ENCODE peak calls at places on chromosomes 13 and 19, in ten cellular contexts. One of them, this sample, is unnamed.
A peak's percentile ranks its signal among the peaks of the same experiment; 100 is the strongest.

GRCh38 chr13:92547256-92547655 is 679.4 kb upstream of the GPC6 start:
- DNase-seq in CD8-positive, alpha-beta memory T cell: no peak
- DNase-seq in K562: no peak
- DNase-seq in CD8-positive, alpha-beta T cell: no peak
- DNase-seq in body of pancreas: no peak
- DNase-seq in fibroblast of lung: peak; percentile 52
- DNase-seq in hepatocyte: no peak
- DNase-seq in mammary epithelial cell: peak; percentile 17
- DNase-seq in A549: no peak
- DNase-seq in colonic mucosa: no peak
- DNase-seq in this sample: peak; percentile 74

GRCh38 chr19:48400018-48400742 is 6.7 kb downstream of the GRIN2D start:
- DNase-seq in CD8-positive, alpha-beta memory T cell: peak; percentile 42
- DNase-seq in K562: peak; percentile 76
- DNase-seq in CD8-positive, alpha-beta T cell: no peak
- DNase-seq in body of pancreas: no peak
- DNase-seq in fibroblast of lung: peak; percentile 57
- DNase-seq in hepatocyte: peak; percentile 70
- DNase-seq in mammary epithelial cell: peak; percentile 51
- DNase-seq in A549: peak; percentile 80
- DNase-seq in colonic mucosa: peak; percentile 67
- DNase-seq in this sample: no peak

GRCh38 chr13:102033316-102033715 is 368.5 kb downstream of the FGF14 start:
- DNase-seq in CD8-positive, alpha-beta memory T cell: no peak
- DNase-seq in K562: no peak
- DNase-seq in CD8-positive, alpha-beta T cell: no peak
- DNase-seq in body of pancreas: no peak
- DNase-seq in fibroblast of lung: no peak
- DNase-seq in hepatocyte: no peak
- DNase-seq in mammary epithelial cell: no peak
- DNase-seq in A549: no peak
- DNase-seq in colonic mucosa: no peak
- DNase-seq in this sample: no peak

GRCh38 chr13:50594276-50594970 is 249.1 kb downstream of the DLEU7 start:
- DNase-seq in CD8-positive, alpha-beta memory T cell: no peak
- DNase-seq in K562: peak; percentile 5
- DNase-seq in CD8-positive, alpha-beta T cell: no peak
- DNase-seq in body of pancreas: no peak
- DNase-seq in fibroblast of lung: no peak
- DNase-seq in hepatocyte: no peak
- DNase-seq in mammary epithelial cell: no peak
- DNase-seq in A549: no peak
- DNase-seq in colonic mucosa: no peak
- DNase-seq in this sample: no peak

GRCh38 chr13:19984430-19985218 is 26.1 kb downstream of the ZMYM2 start:
- DNase-seq in CD8-positive, alpha-beta memory T cell: no peak
- DNase-seq in K562: peak; percentile 12
- DNase-seq in CD8-positive, alpha-beta T cell: no peak
- DNase-seq in body of pancreas: no peak
- DNase-seq in fibroblast of lung: peak; percentile 74
- DNase-seq in hepatocyte: peak; percentile 41
- DNase-seq in mammary epithelial cell: peak; percentile 7
- DNase-seq in A549: peak; percentile 18
- DNase-seq in colonic mucosa: no peak
- DNase-seq in this sample: no peak

GRCh38 chr19:14494910-14495677 is 833 bp downstream of the GIPC1 start:
- DNase-seq in CD8-positive, alpha-beta memory T cell: no peak
- DNase-seq in K562: peak; percentile 43
- DNase-seq in CD8-positive, alpha-beta T cell: no peak
- DNase-seq in body of pancreas: no peak
- DNase-seq in fibroblast of lung: no peak
- DNase-seq in hepatocyte: no peak
- DNase-seq in mammary epithelial cell: peak; percentile 62
- DNase-seq in A549: no peak
- DNase-seq in colonic mucosa: peak; percentile 70
- DNase-seq in this sample: no peak

GRCh38 chr19:6087074-6087506 is 23.2 kb downstream of the RFX2 start:
- DNase-seq in CD8-positive, alpha-beta memory T cell: no peak
- DNase-seq in K562: peak; percentile 41
- DNase-seq in CD8-positive, alpha-beta T cell: peak; percentile 72
- DNase-seq in body of pancreas: no peak
- DNase-seq in fibroblast of lung: no peak
- DNase-seq in hepatocyte: peak; percentile 61
- DNase-seq in mammary epithelial cell: no peak
- DNase-seq in A549: no peak
- DNase-seq in colonic mucosa: peak; percentile 49
- DNase-seq in this sample: no peak

GRCh38 chr13:79503473-79504017 is 22.6 kb downstream of the NDFIP2 start:
- DNase-seq in CD8-positive, alpha-beta memory T cell: no peak
- DNase-seq in K562: no peak
- DNase-seq in CD8-positive, alpha-beta T cell: no peak
- DNase-seq in body of pancreas: no peak
- DNase-seq in fibroblast of lung: no peak
- DNase-seq in hepatocyte: no peak
- DNase-seq in mammary epithelial cell: no peak
- DNase-seq in A549: no peak
- DNase-seq in colonic mucosa: no peak
- DNase-seq in this sample: no peak

GRCh38 chr19:18233224-18233825 is 7.1 kb upstream of the PDE4C start:
- DNase-seq in CD8-positive, alpha-beta memory T cell: peak; percentile 35
- DNase-seq in K562: peak; percentile 93
- DNase-seq in CD8-positive, alpha-beta T cell: peak; percentile 55
- DNase-seq in body of pancreas: peak; percentile 55
- DNase-seq in fibroblast of lung: peak; percentile 30
- DNase-seq in hepatocyte: peak; percentile 88
- DNase-seq in mammary epithelial cell: peak; percentile 43
- DNase-seq in A549: peak; percentile 69
- DNase-seq in colonic mucosa: peak; percentile 52
- DNase-seq in this sample: no peak

GRCh38 chr13:31742102-31742695 is 2.9 kb downstream of the RXFP2 start:
- DNase-seq in CD8-positive, alpha-beta memory T cell: peak; percentile 48
- DNase-seq in K562: peak; percentile 56
- DNase-seq in CD8-positive, alpha-beta T cell: peak; percentile 73
- DNase-seq in body of pancreas: peak; percentile 60
- DNase-seq in fibroblast of lung: peak; percentile 79
- DNase-seq in hepatocyte: peak; percentile 83
- DNase-seq in mammary epithelial cell: peak; percentile 45
- DNase-seq in A549: peak; percentile 14
- DNase-seq in colonic mucosa: peak; percentile 47
- DNase-seq in this sample: peak; percentile 30

GRCh38 chr13:25174304-25174703 is 2.2 kb upstream of the AMER2 start:
- DNase-seq in CD8-positive, alpha-beta memory T cell: no peak
- DNase-seq in K562: no peak
- DNase-seq in CD8-positive, alpha-beta T cell: no peak
- DNase-seq in body of pancreas: no peak
- DNase-seq in fibroblast of lung: no peak
- DNase-seq in hepatocyte: no peak
- DNase-seq in mammary epithelial cell: no peak
- DNase-seq in A549: no peak
- DNase-seq in colonic mucosa: no peak
- DNase-seq in this sample: no peak

GRCh38 chr19:3570619-3571018 is 2.1 kb upstream of the HMG20B start:
- DNase-seq in CD8-positive, alpha-beta memory T cell: no peak
- DNase-seq in K562: no peak
- DNase-seq in CD8-positive, alpha-beta T cell: no peak
- DNase-seq in body of pancreas: no peak
- DNase-seq in fibroblast of lung: no peak
- DNase-seq in hepatocyte: no peak
- DNase-seq in mammary epithelial cell: peak; percentile 87
- DNase-seq in A549: no peak
- DNase-seq in colonic mucosa: no peak
- DNase-seq in this sample: no peak

DNA sequence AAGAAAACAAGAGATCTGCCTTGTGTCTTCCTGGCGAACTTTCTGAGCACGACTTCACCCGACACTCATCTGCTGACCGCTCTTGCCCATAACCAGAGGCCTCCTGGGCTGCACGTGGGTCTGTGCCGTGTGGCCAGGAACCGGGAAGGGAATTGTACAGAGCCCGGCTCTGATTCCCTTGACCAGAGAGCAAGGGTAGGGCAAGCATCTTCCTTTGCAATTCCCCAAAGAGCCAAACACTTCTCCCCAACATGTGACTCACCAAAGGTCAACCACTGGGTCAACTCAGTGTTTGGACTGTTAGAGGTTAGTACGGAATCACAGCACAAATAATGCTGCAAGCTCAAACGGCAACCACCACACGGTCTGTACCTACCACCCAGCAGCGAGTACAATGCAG is 48.9 kb downstream of the KLF2 start:
- DNase-seq in CD8-positive, alpha-beta memory T cell: no peak
- DNase-seq in K562: no peak
- DNase-seq in CD8-positive, alpha-beta T cell: no peak
- DNase-seq in body of pancreas: no peak
- DNase-seq in fibroblast of lung: peak; percentile 94
- DNase-seq in hepatocyte: no peak
- DNase-seq in mammary epithelial cell: no peak
- DNase-seq in A549: no peak
- DNase-seq in colonic mucosa: no peak
- DNase-seq in this sample: no peak
- H3K4me1 ChIP-seq in CD8-positive, alpha-beta memory T cell: peaks cover 98% of the 10 kb centered on the region
- H3K4me1 ChIP-seq in K562: peaks cover 32% of the 10 kb centered on the region
- H3K4me1 ChIP-seq in CD8-positive, alpha-beta T cell: peaks cover 96% of the 10 kb centered on the region
- H3K4me1 ChIP-seq in body of pancreas: no peaks in the 10 kb centered on the region
- H3K4me1 ChIP-seq in fibroblast of lung: peaks cover 30% of the 10 kb centered on the region
- H3K4me1 ChIP-seq in hepatocyte: no peaks in the 10 kb centered on the region
- H3K4me1 ChIP-seq in mammary epithelial cell: no peaks in the 10 kb centered on the region
- H3K4me1 ChIP-seq in A549: peaks cover 9% of the 10 kb centered on the region
- H3K4me1 ChIP-seq in colonic mucosa: peaks cover 15% of the 10 kb centered on the region
- H3K4me1 ChIP-seq in this sample: no peaks in the 10 kb centered on the region

DNA sequence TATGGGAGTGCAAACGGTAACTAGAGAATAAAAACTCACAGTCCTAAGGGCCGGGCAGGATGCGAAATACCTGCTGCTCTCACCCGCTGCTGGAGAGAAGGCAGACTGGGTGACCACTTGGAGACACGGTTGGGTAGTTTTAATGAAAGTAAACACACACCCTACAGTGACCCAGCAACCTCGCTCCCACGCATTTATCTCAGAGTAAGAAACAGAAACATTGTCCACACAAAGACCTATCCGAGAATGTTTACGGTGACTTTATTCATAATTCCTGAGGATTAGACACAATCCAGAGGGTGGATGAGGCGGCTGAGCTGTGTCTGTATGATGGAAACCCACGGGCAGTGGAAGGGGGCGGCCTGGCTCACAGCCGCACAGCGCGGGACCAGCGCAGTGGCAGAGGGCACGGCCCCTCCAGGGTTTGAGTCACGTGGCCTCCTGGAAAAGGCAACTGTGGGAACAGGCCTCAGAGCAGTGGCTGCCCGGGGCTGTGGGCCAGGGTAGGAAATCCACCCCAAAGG is 73.5 kb upstream of the C13orf46 start:
- DNase-seq in CD8-positive, alpha-beta memory T cell: no peak
- DNase-seq in K562: peak; percentile 27
- DNase-seq in CD8-positive, alpha-beta T cell: no peak
- DNase-seq in body of pancreas: no peak
- DNase-seq in fibroblast of lung: no peak
- DNase-seq in hepatocyte: no peak
- DNase-seq in mammary epithelial cell: no peak
- DNase-seq in A549: no peak
- DNase-seq in colonic mucosa: no peak
- DNase-seq in this sample: no peak
- H3K4me1 ChIP-seq in CD8-positive, alpha-beta memory T cell: peaks cover 60% of the 10 kb centered on the region
- H3K4me1 ChIP-seq in K562: peaks cover 3% of the 10 kb centered on the region
- H3K4me1 ChIP-seq in CD8-positive, alpha-beta T cell: peaks cover 67% of the 10 kb centered on the region
- H3K4me1 ChIP-seq in body of pancreas: no peaks in the 10 kb centered on the region
- H3K4me1 ChIP-seq in fibroblast of lung: peaks cover 11% of the 10 kb centered on the region
- H3K4me1 ChIP-seq in hepatocyte: peaks cover 14% of the 10 kb centered on the region
- H3K4me1 ChIP-seq in mammary epithelial cell: no peaks in the 10 kb centered on the region
- H3K4me1 ChIP-seq in A549: peaks cover 16% of the 10 kb centered on the region
- H3K4me1 ChIP-seq in colonic mucosa: peaks cover 9% of the 10 kb centered on the region
- H3K4me1 ChIP-seq in this sample: no peaks in the 10 kb centered on the region

GRCh38 chr13:54175470-54175869 is 1146.9 kb downstream of the OLFM4 start:
- DNase-seq in CD8-positive, alpha-beta memory T cell: no peak
- DNase-seq in K562: no peak
- DNase-seq in CD8-positive, alpha-beta T cell: no peak
- DNase-seq in body of pancreas: no peak
- DNase-seq in fibroblast of lung: no peak
- DNase-seq in hepatocyte: no peak
- DNase-seq in mammary epithelial cell: no peak
- DNase-seq in A549: no peak
- DNase-seq in colonic mucosa: no peak
- DNase-seq in this sample: no peak

DNA sequence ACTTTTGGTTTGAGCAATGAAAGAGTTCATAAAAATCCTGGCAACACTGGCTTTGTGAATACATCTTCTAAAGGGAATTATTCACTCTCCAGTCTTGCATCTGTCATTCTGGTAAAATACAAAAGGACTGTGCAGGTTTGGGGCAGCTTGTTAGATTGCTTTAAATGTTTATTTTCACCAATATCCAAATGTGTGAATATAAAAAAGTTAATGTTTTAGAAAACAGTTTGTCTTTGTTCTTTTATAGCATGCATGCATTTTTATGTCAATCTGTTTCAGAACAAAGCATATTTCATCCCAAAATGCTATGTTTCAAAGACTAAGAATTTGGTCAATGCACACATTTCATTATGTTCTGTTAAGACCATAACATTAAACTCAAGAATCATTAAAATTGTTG is 1145.4 kb downstream of the OLFM4 start:
- DNase-seq in CD8-positive, alpha-beta memory T cell: no peak
- DNase-seq in K562: no peak
- DNase-seq in CD8-positive, alpha-beta T cell: no peak
- DNase-seq in body of pancreas: no peak
- DNase-seq in fibroblast of lung: no peak
- DNase-seq in hepatocyte: no peak
- DNase-seq in mammary epithelial cell: no peak
- DNase-seq in A549: no peak
- DNase-seq in colonic mucosa: no peak
- DNase-seq in this sample: no peak
- H3K4me1 ChIP-seq in CD8-positive, alpha-beta memory T cell: no peaks in the 10 kb centered on the region
- H3K4me1 ChIP-seq in K562: no peaks in the 10 kb centered on the region
- H3K4me1 ChIP-seq in CD8-positive, alpha-beta T cell: no peaks in the 10 kb centered on the region
- H3K4me1 ChIP-seq in body of pancreas: no peaks in the 10 kb centered on the region
- H3K4me1 ChIP-seq in fibroblast of lung: no peaks in the 10 kb centered on the region
- H3K4me1 ChIP-seq in hepatocyte: no peaks in the 10 kb centered on the region
- H3K4me1 ChIP-seq in mammary epithelial cell: no peaks in the 10 kb centered on the region
- H3K4me1 ChIP-seq in A549: no peaks in the 10 kb centered on the region
- H3K4me1 ChIP-seq in colonic mucosa: no peaks in the 10 kb centered on the region
- H3K4me1 ChIP-seq in this sample: no peaks in the 10 kb centered on the region

GRCh38 chr13:106500450-106500849 is 35.0 kb downstream of the EFNB2 start:
- DNase-seq in CD8-positive, alpha-beta memory T cell: no peak
- DNase-seq in K562: no peak
- DNase-seq in CD8-positive, alpha-beta T cell: no peak
- DNase-seq in body of pancreas: no peak
- DNase-seq in fibroblast of lung: no peak
- DNase-seq in hepatocyte: no peak
- DNase-seq in mammary epithelial cell: peak; percentile 60
- DNase-seq in A549: no peak
- DNase-seq in colonic mucosa: no peak
- DNase-seq in this sample: peak; percentile 65
- H3K4me1 ChIP-seq in CD8-positive, alpha-beta memory T cell: no peaks in the 10 kb centered on the region
- H3K4me1 ChIP-seq in K562: no peaks in the 10 kb centered on the region
- H3K4me1 ChIP-seq in CD8-positive, alpha-beta T cell: no peaks in the 10 kb centered on the region
- H3K4me1 ChIP-seq in body of pancreas: no peaks in the 10 kb centered on the region
- H3K4me1 ChIP-seq in fibroblast of lung: no peaks in the 10 kb centered on the region
- H3K4me1 ChIP-seq in hepatocyte: peaks cover 24% of the 10 kb centered on the region
- H3K4me1 ChIP-seq in mammary epithelial cell: peaks cover 17% of the 10 kb centered on the region
- H3K4me1 ChIP-seq in A549: no peaks in the 10 kb centered on the region
- H3K4me1 ChIP-seq in colonic mucosa: no peaks in the 10 kb centered on the region
- H3K4me1 ChIP-seq in this sample: peaks cover 13% of the 10 kb centered on the region